ENCODE peak calls at places on chromosomes 13 and 19, in eight cellular contexts. One of them, this sample, is unnamed.

GRCh38 chr13:107331359-107331758 is 763.4 kb upstream of the ARGLU1 start:
- DNase-seq in GM12878: no peak
- DNase-seq in A549: no peak
- DNase-seq in suprapubic skin: no peak
- DNase-seq in sigmoid colon: no peak
- DNase-seq in transverse colon: no peak
- DNase-seq in H1: no peak
- DNase-seq in tibial nerve: no peak
- DNase-seq in this sample: no peak

GRCh38 chr19:42658148-42658547 is 63.4 kb upstream of the CEACAM8 start:
- DNase-seq in sigmoid colon: no peak
- DNase-seq in transverse colon: no peak
- DNase-seq in A549: no peak
- DNase-seq in tibial nerve: no peak
- DNase-seq in H1: no peak
- DNase-seq in suprapubic skin: no peak
- DNase-seq in GM12878: no peak
- DNase-seq in this sample: no peak

GRCh38 chr19:35118268-35119026 is 2.8 kb downstream of the FXYD3 start:
- DNase-seq in suprapubic skin: no peak
- DNase-seq in GM12878: no peak
- DNase-seq in H1: no peak
- DNase-seq in A549: no peak
- DNase-seq in tibial nerve: no peak
- DNase-seq in transverse colon: peak
- DNase-seq in sigmoid colon: no peak
- DNase-seq in this sample: peak

GRCh38 chr13:47480121-47480520 is 521.0 kb downstream of the SUCLA2 start:
- DNase-seq in sigmoid colon: no peak
- DNase-seq in transverse colon: no peak
- DNase-seq in A549: no peak
- DNase-seq in GM12878: no peak
- DNase-seq in tibial nerve: no peak
- DNase-seq in H1: no peak
- DNase-seq in suprapubic skin: no peak
- DNase-seq in this sample: no peak

GRCh38 chr13:55062662-55063061 is 2034.0 kb downstream of the OLFM4 start:
- DNase-seq in GM12878: no peak
- DNase-seq in tibial nerve: no peak
- DNase-seq in transverse colon: no peak
- DNase-seq in suprapubic skin: no peak
- DNase-seq in A549: no peak
- DNase-seq in H1: no peak
- DNase-seq in sigmoid colon: no peak
- DNase-seq in this sample: no peak

GRCh38 chr19:6501740-6502648 is at the start of gene TUBB4A:
- DNase-seq in A549: peak
- DNase-seq in sigmoid colon: no peak
- DNase-seq in tibial nerve: no peak
- DNase-seq in suprapubic skin: no peak
- DNase-seq in H1: no peak
- DNase-seq in transverse colon: peak
- DNase-seq in GM12878: no peak
- DNase-seq in this sample: no peak

GRCh38 chr19:33241530-33242101 is 16.0 kb upstream of the SLC7A10 start:
- DNase-seq in H1: no peak
- DNase-seq in GM12878: no peak
- DNase-seq in tibial nerve: no peak
- DNase-seq in A549: no peak
- DNase-seq in suprapubic skin: peak
- DNase-seq in transverse colon: peak
- DNase-seq in sigmoid colon: no peak
- DNase-seq in this sample: peak

GRCh38 chr13:25001807-25002206 is 94.1 kb upstream of the PABPC3 start:
- DNase-seq in suprapubic skin: no peak
- DNase-seq in sigmoid colon: no peak
- DNase-seq in GM12878: no peak
- DNase-seq in tibial nerve: no peak
- DNase-seq in H1: no peak
- DNase-seq in transverse colon: no peak
- DNase-seq in A549: no peak
- DNase-seq in this sample: no peak

GRCh38 chr13:66077286-66077685 is 1152.8 kb downstream of the PCDH9 start:
- DNase-seq in A549: no peak
- DNase-seq in tibial nerve: no peak
- DNase-seq in suprapubic skin: no peak
- DNase-seq in H1: no peak
- DNase-seq in transverse colon: no peak
- DNase-seq in sigmoid colon: no peak
- DNase-seq in GM12878: no peak
- DNase-seq in this sample: no peak

GRCh38 chr13:113777311-113778260 is 18.6 kb downstream of the TMEM255B start:
- DNase-seq in tibial nerve: no peak
- DNase-seq in H1: no peak
- DNase-seq in suprapubic skin: no peak
- DNase-seq in sigmoid colon: no peak
- DNase-seq in GM12878: no peak
- DNase-seq in transverse colon: no peak
- DNase-seq in A549: no peak
- DNase-seq in this sample: no peak

GRCh38 chr19:1068111-1069001 is 1.4 kb downstream of the ARHGAP45 start:
- DNase-seq in GM12878: no peak
- DNase-seq in A549: no peak
- DNase-seq in suprapubic skin: peak
- DNase-seq in H1: no peak
- DNase-seq in tibial nerve: peak
- DNase-seq in transverse colon: peak
- DNase-seq in sigmoid colon: no peak
- DNase-seq in this sample: no peak
- TF ChIP-seq EP300 in GM12878: no peak
- TF ChIP-seq EP300 in A549: no peak
- TF ChIP-seq EP300 in suprapubic skin: no peak
- TF ChIP-seq EP300 in H1: no peak
- TF ChIP-seq EP300 in tibial nerve: peak
- TF ChIP-seq EP300 in transverse colon: no peak
- TF ChIP-seq EP300 in sigmoid colon: no peak
- TF ChIP-seq EP300 in this sample: no peak

GRCh38 chr19:3606690-3607289 is at the start of gene TBXA2R:
- DNase-seq in A549: peak
- DNase-seq in H1: no peak
- DNase-seq in sigmoid colon: peak
- DNase-seq in transverse colon: peak
- DNase-seq in GM12878: no peak
- DNase-seq in tibial nerve: peak
- DNase-seq in suprapubic skin: peak
- DNase-seq in this sample: peak
- TF ChIP-seq POLR2A in A549: no peak
- TF ChIP-seq POLR2A in H1: no peak
- TF ChIP-seq POLR2A in sigmoid colon: no peak
- TF ChIP-seq POLR2A in transverse colon: no peak
- TF ChIP-seq POLR2A in GM12878: no peak
- TF ChIP-seq POLR2A in tibial nerve: peak
- TF ChIP-seq POLR2A in suprapubic skin: no peak
- TF ChIP-seq POLR2A in this sample: no peak

DNA sequence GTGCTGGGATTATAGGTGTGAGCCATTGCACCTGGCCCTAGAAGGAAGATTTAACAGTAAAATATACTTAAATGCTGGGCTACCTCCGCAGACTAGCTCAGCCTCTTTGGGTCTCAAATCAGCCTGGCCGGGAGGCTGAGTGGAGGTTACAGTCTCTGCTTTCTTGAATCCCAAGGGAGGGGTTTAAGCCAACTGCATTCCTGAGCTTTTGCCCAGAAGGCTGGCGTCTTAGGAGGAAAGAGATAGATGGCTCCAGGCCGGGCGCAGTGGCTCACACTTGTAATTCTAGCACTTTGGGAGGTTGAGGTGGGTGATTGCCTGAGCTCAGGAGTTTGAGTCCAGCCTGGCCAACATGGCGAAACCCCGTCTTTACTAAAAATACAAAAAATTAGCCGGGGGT is 623 bp upstream of the C5AR1 start:
- DNase-seq in A549: no peak
- DNase-seq in H1: no peak
- DNase-seq in transverse colon: no peak
- DNase-seq in GM12878: no peak
- DNase-seq in suprapubic skin: no peak
- DNase-seq in tibial nerve: no peak
- DNase-seq in sigmoid colon: no peak
- DNase-seq in this sample: no peak
- TF ChIP-seq EP300 in A549: no peak
- TF ChIP-seq EP300 in H1: no peak
- TF ChIP-seq EP300 in transverse colon: no peak
- TF ChIP-seq EP300 in GM12878: no peak
- TF ChIP-seq EP300 in suprapubic skin: no peak
- TF ChIP-seq EP300 in tibial nerve: no peak
- TF ChIP-seq EP300 in sigmoid colon: no peak
- TF ChIP-seq EP300 in this sample: no peak

DNA sequence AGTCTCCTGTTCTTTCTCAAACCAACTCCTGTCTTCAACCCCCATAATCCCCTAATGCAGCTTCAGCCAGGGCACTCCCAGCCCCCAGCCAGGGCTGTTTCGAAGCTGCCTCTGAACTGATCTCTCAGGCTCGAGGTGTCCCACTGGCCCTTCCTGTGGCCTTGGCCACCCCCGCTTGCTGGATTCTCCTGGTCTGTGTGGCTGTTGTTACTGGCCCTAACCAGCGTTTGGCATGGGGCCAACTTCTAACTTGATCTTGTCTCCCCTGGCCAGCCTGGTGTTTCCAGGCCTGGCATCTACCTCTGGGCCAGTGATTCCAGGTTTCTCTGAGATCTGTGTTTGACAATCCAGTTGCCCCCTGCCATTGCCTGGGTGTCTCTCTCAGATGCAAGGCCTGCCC is 11.0 kb downstream of the XAB2 start:
- DNase-seq in suprapubic skin: no peak
- DNase-seq in sigmoid colon: no peak
- DNase-seq in A549: no peak
- DNase-seq in tibial nerve: no peak
- DNase-seq in H1: no peak
- DNase-seq in GM12878: no peak
- DNase-seq in transverse colon: no peak
- DNase-seq in this sample: peak
- TF ChIP-seq POLR2A in suprapubic skin: no peak
- TF ChIP-seq POLR2A in sigmoid colon: no peak
- TF ChIP-seq POLR2A in A549: no peak
- TF ChIP-seq POLR2A in tibial nerve: no peak
- TF ChIP-seq POLR2A in H1: no peak
- TF ChIP-seq POLR2A in GM12878: no peak
- TF ChIP-seq POLR2A in transverse colon: no peak
- TF ChIP-seq POLR2A in this sample: no peak

DNA sequence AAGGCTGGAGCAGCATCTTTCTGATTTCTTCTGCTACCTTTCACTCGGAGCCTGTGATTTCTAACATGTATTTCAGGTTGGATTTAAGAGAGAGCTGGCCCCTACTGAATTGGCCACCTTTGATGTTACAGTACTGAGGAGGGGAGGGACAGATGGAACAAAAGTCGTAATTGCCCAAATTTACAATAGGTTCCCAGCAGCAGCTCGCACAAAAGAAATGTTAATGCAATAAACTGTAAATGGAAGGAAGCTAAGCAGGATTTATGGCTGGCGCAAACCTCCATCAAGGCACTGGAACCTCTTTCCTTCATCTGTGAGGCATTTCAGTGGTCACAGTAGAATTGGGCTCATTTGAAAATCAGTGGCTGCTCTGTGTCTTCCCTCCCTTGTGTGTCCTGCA is 192.5 kb downstream of the TM9SF2 start:
- DNase-seq in tibial nerve: no peak
- DNase-seq in transverse colon: no peak
- DNase-seq in H1: no peak
- DNase-seq in sigmoid colon: no peak
- DNase-seq in A549: no peak
- DNase-seq in suprapubic skin: no peak
- DNase-seq in GM12878: no peak
- DNase-seq in this sample: no peak
- TF ChIP-seq EP300 in tibial nerve: no peak
- TF ChIP-seq EP300 in transverse colon: no peak
- TF ChIP-seq EP300 in H1: no peak
- TF ChIP-seq EP300 in sigmoid colon: no peak
- TF ChIP-seq EP300 in A549: no peak
- TF ChIP-seq EP300 in suprapubic skin: no peak
- TF ChIP-seq EP300 in GM12878: no peak
- TF ChIP-seq EP300 in this sample: no peak